ENCODE peak calls at places on chromosomes 3 and 15, in nine cellular contexts. N is fibroblast of lung, Q is adipocyte, H is left ventricle myocardium inferior, O is small intestine, E is pancreas, Z is foreskin fibroblast, S is AG04450, A is stomach. R is an unnamed sample.

GRCh38 chr3:4771238-4771637 is 208.0 kb upstream of the BHLHE40 start:
- DNase-seq in N (no peak), Q (no peak), H (no peak), O (no peak), E (no peak), Z (no peak), S (no peak), A (no peak), R (no peak)

GRCh38 chr3:14131134-14131533 is 6.3 kb downstream of the TMEM43 start:
- DNase-seq in N (no peak), Q (no peak), H (no peak), O (no peak), E (no peak), Z (no peak), S (no peak), A (no peak), R (no peak)

GRCh38 chr3:160780246-160780645 is 24.2 kb downstream of the PPM1L start:
- DNase-seq in N (no peak), Q (no peak), H (no peak), O (no peak), E (no peak), Z (no peak), S (no peak), A (no peak), R (no peak)

GRCh38 chr15:59555696-59556095 is 55.9 kb upstream of the GCNT3 start:
- DNase-seq in N (peak), Q (peak), H (no peak), O (peak), E (no peak), Z (no peak), S (no peak), A (no peak), R (no peak)

GRCh38 chr15:98213346-98213979 is 253.0 kb downstream of the ARRDC4 start:
- DNase-seq in N (no peak), Q (no peak), H (no peak), O (no peak), E (no peak), Z (no peak), S (no peak), A (no peak), R (no peak)

GRCh38 chr3:146598486-146598885 is 6.7 kb downstream of the PLSCR5 start:
- DNase-seq in N (no peak), Q (no peak), H (no peak), O (no peak), E (no peak), Z (peak), S (no peak), A (no peak), R (peak)

GRCh38 chr15:31305375-31305774 is 21.3 kb upstream of the KLF13 start:
- DNase-seq in N (no peak), Q (no peak), H (no peak), O (no peak), E (no peak), Z (no peak), S (no peak), A (no peak), R (no peak)

GRCh38 chr3:154718058-154718457 is 288.1 kb upstream of the GPR149 start:
- DNase-seq in N (no peak), Q (no peak), H (no peak), O (no peak), E (no peak), Z (no peak), S (no peak), A (no peak), R (no peak)

GRCh38 chr3:45612918-45613602 is 18.5 kb downstream of the LIMD1 start:
- DNase-seq in N (no peak), Q (no peak), H (no peak), O (no peak), E (no peak), Z (no peak), S (no peak), A (no peak), R (peak)

GRCh38 chr3:42491876-42492507 is 10.5 kb upstream of the VIPR1 start:
- DNase-seq in N (no peak), Q (no peak), H (no peak), O (no peak), E (no peak), Z (no peak), S (no peak), A (peak), R (no peak)

GRCh38 chr15:99963096-99963825 is 230.0 kb upstream of the LYSMD4 start:
- DNase-seq in N (no peak), Q (peak), H (no peak), O (no peak), E (no peak), Z (no peak), S (no peak), A (no peak), R (peak)

GRCh38 chr15:60907233-60907947 is 321.7 kb downstream of the RORA start:
- DNase-seq in N (no peak), Q (no peak), H (no peak), O (no peak), E (no peak), Z (no peak), S (no peak), A (no peak), R (no peak)

GRCh38 chr15:67433495-67434099 is 87.3 kb upstream of the C15orf61 start:
- DNase-seq in N (peak), Q (peak), H (peak), O (peak), E (peak), Z (peak), S (peak), A (peak), R (peak)

GRCh38 chr3:194797555-194797954 is 111.9 kb downstream of the FAM43A start:
- DNase-seq in N (no peak), Q (no peak), H (no peak), O (no peak), E (no peak), Z (no peak), S (no peak), A (no peak), R (no peak)

GRCh38 chr15:57251941-57252340 is 124.4 kb upstream of the CGNL1 start:
- DNase-seq in N (peak), Q (peak), H (no peak), O (no peak), E (no peak), Z (peak), S (no peak), A (no peak), R (peak)

GRCh38 chr3:124846189-124846588 is 41.0 kb downstream of the ITGB5 start:
- DNase-seq in N (peak), Q (peak), H (no peak), O (no peak), E (no peak), Z (peak), S (no peak), A (no peak), R (peak)

GRCh38 chr3:173567997-173568396 is 170.5 kb downstream of the NLGN1 start:
- DNase-seq in N (no peak), Q (no peak), H (no peak), O (no peak), E (no peak), Z (no peak), S (no peak), A (no peak), R (no peak)

GRCh38 chr15:73142802-73143762 is 90.8 kb downstream of the NEO1 start:
- DNase-seq in N (no peak), Q (no peak), H (no peak), O (peak), E (no peak), Z (no peak), S (no peak), A (no peak), R (no peak)

GRCh38 chr3:138560501-138560900 is 33.6 kb downstream of the CEP70 start:
- DNase-seq in N (no peak), Q (no peak), H (no peak), O (no peak), E (no peak), Z (no peak), S (no peak), A (no peak), R (no peak)

GRCh38 chr3:34388836-34389235 is 590.4 kb downstream of the PDCD6IP start:
- DNase-seq in N (no peak), Q (peak), H (no peak), O (no peak), E (no peak), Z (no peak), S (no peak), A (no peak), R (no peak)

GRCh38 chr3:12984023-12984823 is 89.0 kb downstream of the IQSEC1 start:
- DNase-seq in N (peak), Q (peak), H (peak), O (peak), E (peak), Z (peak), S (no peak), A (peak), R (peak)

GRCh38 chr15:75043509-75044257 is 20.3 kb downstream of the PPCDC start:
- DNase-seq in N (peak), Q (peak), H (peak), O (peak), E (peak), Z (peak), S (peak), A (peak), R (peak)
- H3K4me3 ChIP-seq in N (no peak), Q (peak), H (peak), O (no peak), E (no peak), Z (peak), S (peak), A (no peak), R (peak)

GRCh38 chr15:74422370-74422722 is 11.4 kb downstream of the SEMA7A start:
- DNase-seq in N (no peak), Q (no peak), H (no peak), O (no peak), E (no peak), Z (no peak), S (no peak), A (no peak), R (no peak)
- H3K4me3 ChIP-seq in N (no peak), Q (peak), H (no peak), O (no peak), E (no peak), Z (no peak), S (no peak), A (no peak), R (no peak)

GRCh38 chr3:51681453-51681852 is 10.4 kb downstream of the TEX264 start:
- DNase-seq in N (no peak), Q (no peak), H (peak), O (peak), E (no peak), Z (no peak), S (no peak), A (peak), R (peak)
- H3K4me3 ChIP-seq in N (no peak), Q (no peak), H (no peak), O (no peak), E (no peak), Z (no peak), S (no peak), A (no peak), R (no peak)

GRCh38 chr15:92922405-92923002 is 22.4 kb downstream of the CHD2 start:
- DNase-seq in N (no peak), Q (no peak), H (no peak), O (no peak), E (no peak), Z (no peak), S (no peak), A (no peak), R (no peak)

GRCh38 chr15:92924216-92924615 is 24.1 kb downstream of the CHD2 start:
- DNase-seq in N (no peak), Q (no peak), H (no peak), O (no peak), E (no peak), Z (no peak), S (no peak), A (no peak), R (no peak)

GRCh38 chr15:92921215-92922131 is 21.3 kb downstream of the CHD2 start:
- DNase-seq in N (peak), Q (no peak), H (no peak), O (peak), E (no peak), Z (peak), S (no peak), A (no peak), R (peak)

GRCh38 chr15:92917606-92918407 is 17.7 kb downstream of the CHD2 start:
- DNase-seq in N (peak), Q (peak), H (peak), O (peak), E (peak), Z (peak), S (peak), A (peak), R (peak)

GRCh38 chr15:92920595-92921169 is 20.6 kb downstream of the CHD2 start:
- DNase-seq in N (no peak), Q (no peak), H (no peak), O (peak), E (no peak), Z (no peak), S (no peak), A (no peak), R (no peak)
- H3K4me3 ChIP-seq in N (no peak), Q (no peak), H (no peak), O (no peak), E (no peak), Z (no peak), S (no peak), A (no peak), R (no peak)

DNA sequence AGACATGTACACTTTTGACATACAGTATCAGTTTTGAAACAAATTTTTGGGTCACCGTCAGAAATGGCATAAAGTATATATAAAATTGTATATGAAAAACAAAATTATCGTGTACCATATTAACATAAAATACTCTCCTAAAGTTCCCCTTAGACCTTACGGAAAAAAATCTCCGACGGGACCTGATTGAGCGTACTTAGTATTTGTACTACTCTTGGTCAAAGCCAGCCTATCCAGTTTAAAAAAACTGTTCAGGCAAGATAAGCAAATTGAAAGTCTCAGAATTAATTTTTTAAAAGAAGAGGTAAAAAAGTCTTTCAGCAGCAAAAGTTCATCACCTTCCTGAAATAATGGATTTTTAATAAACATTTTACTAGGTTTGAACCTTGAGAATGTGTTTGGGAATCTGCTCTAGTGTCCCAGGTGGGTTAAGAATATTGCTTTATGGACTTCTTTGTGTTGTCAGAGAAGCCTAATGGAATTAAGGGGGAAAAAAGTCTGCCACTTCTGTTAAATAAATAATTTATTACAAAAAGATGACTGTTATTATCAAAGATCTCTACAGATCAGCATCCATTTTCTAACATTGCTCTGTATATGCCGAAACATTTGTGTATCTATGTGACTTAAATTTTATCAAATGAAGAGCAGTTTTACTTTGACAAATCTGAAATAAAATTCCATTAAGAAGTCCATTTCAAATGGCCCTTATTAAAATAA is 48.6 kb downstream of the ZBTB20 start:
- DNase-seq in N (no peak), Q (no peak), H (no peak), O (no peak), E (no peak), Z (no peak), S (no peak), A (no peak), R (no peak)
- H3K4me3 ChIP-seq in N (peak), Q (peak), H (peak), O (no peak), E (no peak), Z (peak), S (no peak), A (peak), R (no peak)